ENCODE peak calls at places on chromosomes 1 and 21, in six cellular contexts. E, K, O, N, F and Y are unnamed samples.

GRCh38 chr1:1415751-1416150 is 5.3 kb downstream of the ANKRD65 start:
- DNase-seq in O (no peak), K (no peak), E (no peak), F (no peak), N (no peak), Y (no peak)

GRCh38 chr1:6580588-6581270 is 935 bp downstream of the ZBTB48 start:
- DNase-seq in F (no peak), K (no peak), N (peak; percentile 62), O (no peak), E (no peak), Y (peak; percentile 41)

GRCh38 chr1:7301346-7301993 is 469.6 kb upstream of the VAMP3 start:
- DNase-seq in O (no peak), K (no peak), E (no peak), N (peak; percentile 39), F (no peak), Y (no peak)

GRCh38 chr1:92837062-92837461 is 5.2 kb downstream of the RPL5 start:
- DNase-seq in K (no peak), F (no peak), E (no peak), N (peak; percentile 66), O (no peak), Y (no peak)

GRCh38 chr1:161730050-161730564 is 8.8 kb downstream of the FCRLB start:
- DNase-seq in N (peak; percentile 85), O (no peak), K (no peak), E (no peak), F (no peak), Y (no peak)

GRCh38 chr1:16181887-16182719 is 26.2 kb upstream of the EPHA2 start:
- DNase-seq in K (no peak), F (peak; percentile 93), E (no peak), N (peak; percentile 96), O (peak; percentile 58), Y (peak; percentile 95)

GRCh38 chr1:152906023-152906565 is 2.3 kb upstream of the IVL start:
- DNase-seq in E (no peak), F (no peak), O (no peak), N (peak; percentile 97), K (no peak), Y (no peak)

GRCh38 chr1:92705456-92705855 is 79.5 kb downstream of the EVI5 start:
- DNase-seq in O (no peak), N (peak; percentile 1), F (no peak), E (no peak), K (no peak), Y (no peak)

GRCh38 chr1:183996036-183996376 is 41.5 kb downstream of the COLGALT2 start:
- DNase-seq in F (no peak), E (no peak), K (no peak), N (no peak), O (no peak), Y (no peak)

GRCh38 chr1:34060331-34060730 is 104.7 kb downstream of the CSMD2 start:
- DNase-seq in F (no peak), K (no peak), O (no peak), E (no peak), N (no peak), Y (no peak)

GRCh38 chr1:58755468-58755872 is 28.4 kb downstream of the JUN start:
- DNase-seq in E (peak; percentile 78), K (peak; percentile 55), F (peak; percentile 87), N (peak; percentile 99), O (no peak), Y (peak; percentile 92)

GRCh38 chr21:33212159-33212851 is 17.4 kb upstream of the IFNAR2 start:
- DNase-seq in N (peak; percentile 53), K (peak; percentile 32), O (no peak), E (peak; percentile 86), F (no peak), Y (peak; percentile 25)

GRCh38 chr1:44547361-44547760 is 126.9 kb downstream of the TMEM53 start:
- DNase-seq in F (peak; percentile 10), E (no peak), N (no peak), O (no peak), K (no peak), Y (no peak)

GRCh38 chr1:38009088-38009840 is 3.3 kb upstream of the UTP11 start:
- DNase-seq in N (peak; percentile 85), F (peak; percentile 35), O (no peak), K (peak; percentile 51), E (peak; percentile 32), Y (peak; percentile 36)

GRCh38 chr1:153358691-153358975 is 979 bp downstream of the S100A9 start:
- DNase-seq in N (no peak), K (no peak), O (no peak), E (no peak), F (no peak), Y (no peak)

GRCh38 chr1:110600716-110601115 is 5.4 kb downstream of the KCNA2 start:
- DNase-seq in F (no peak), O (no peak), K (no peak), E (no peak), N (no peak), Y (no peak)

GRCh38 chr1:92998829-92999228 is 37.6 kb upstream of the DIPK1A start:
- DNase-seq in K (no peak), F (no peak), E (no peak), N (no peak), O (no peak), Y (no peak)

GRCh38 chr1:212287261-212287895 is 2.2 kb downstream of the PPP2R5A start:
- DNase-seq in N (peak; percentile 8), K (no peak), F (no peak), E (no peak), O (no peak), Y (peak; percentile 19)
- H3K4me1 ChIP-seq in N (peaks cover 32% of the 10 kb centered on the region), K (peaks cover 54% of the 10 kb centered on the region), F (peaks cover 9% of the 10 kb centered on the region), E (peaks cover 64% of the 10 kb centered on the region), O (peaks cover 7% of the 10 kb centered on the region), Y (peaks cover 43% of the 10 kb centered on the region)

GRCh38 chr1:19483261-19483660 is 2.1 kb downstream of the CAPZB start:
- DNase-seq in E (no peak), N (no peak), O (no peak), F (no peak), K (no peak), Y (no peak)

GRCh38 chr1:19484338-19484792 is 974 bp downstream of the CAPZB start:
- DNase-seq in K (no peak), N (peak; percentile 64), E (peak; percentile 17), F (peak; percentile 80), O (no peak), Y (peak; percentile 53)

GRCh38 chr1:19484793-19485361 is 462 bp downstream of the CAPZB start:
- DNase-seq in F (peak; percentile 80), O (no peak), N (peak; percentile 73), E (no peak), K (no peak), Y (peak; percentile 54)

GRCh38 chr1:19483691-19484090 is 1.6 kb downstream of the CAPZB start:
- DNase-seq in O (no peak), K (no peak), N (no peak), F (no peak), E (no peak), Y (no peak)

GRCh38 chr1:19485362-19486187 is at the start of gene CAPZB:
- DNase-seq in O (no peak), F (peak; percentile 99), K (peak; percentile 93), E (peak; percentile 94), N (peak; percentile 97), Y (peak; percentile 97)
- H3K4me1 ChIP-seq in O (peaks cover 41% of the 10 kb centered on the region), F (no peaks in the 10 kb centered on the region), K (peaks cover 59% of the 10 kb centered on the region), E (peaks cover 47% of the 10 kb centered on the region), N (peaks cover 51% of the 10 kb centered on the region), Y (peaks cover 42% of the 10 kb centered on the region)

GRCh38 chr1:94120983-94121382 is at the start of gene ABCA4:
- DNase-seq in E (no peak), K (no peak), F (no peak), N (no peak), O (no peak), Y (no peak)
- H3K4me1 ChIP-seq in E (no peaks in the 10 kb centered on the region), K (no peaks in the 10 kb centered on the region), F (peaks cover 2% of the 10 kb centered on the region), N (peaks cover 12% of the 10 kb centered on the region), O (peaks cover 14% of the 10 kb centered on the region), Y (peaks cover 29% of the 10 kb centered on the region)

GRCh38 chr1:32351859-32352745 is 10.2 kb downstream of the FAM229A start:
- DNase-seq in F (no peak), E (no peak), N (peak; percentile 73), O (no peak), K (no peak), Y (peak; percentile 80)
- H3K4me1 ChIP-seq in F (no peaks in the 10 kb centered on the region), E (peaks cover 20% of the 10 kb centered on the region), N (peaks cover 27% of the 10 kb centered on the region), O (peaks cover 2% of the 10 kb centered on the region), K (peaks cover 30% of the 10 kb centered on the region), Y (peaks cover 27% of the 10 kb centered on the region)

GRCh38 chr21:38486221-38486620 is 12.1 kb downstream of the ERG start:
- DNase-seq in K (no peak), E (no peak), O (no peak), F (no peak), N (peak; percentile 83), Y (peak; percentile 47)
- H3K4me1 ChIP-seq in K (no peaks in the 10 kb centered on the region), E (no peaks in the 10 kb centered on the region), O (peaks cover 10% of the 10 kb centered on the region), F (peaks cover 21% of the 10 kb centered on the region), N (peaks cover 28% of the 10 kb centered on the region), Y (peaks cover 7% of the 10 kb centered on the region)

DNA sequence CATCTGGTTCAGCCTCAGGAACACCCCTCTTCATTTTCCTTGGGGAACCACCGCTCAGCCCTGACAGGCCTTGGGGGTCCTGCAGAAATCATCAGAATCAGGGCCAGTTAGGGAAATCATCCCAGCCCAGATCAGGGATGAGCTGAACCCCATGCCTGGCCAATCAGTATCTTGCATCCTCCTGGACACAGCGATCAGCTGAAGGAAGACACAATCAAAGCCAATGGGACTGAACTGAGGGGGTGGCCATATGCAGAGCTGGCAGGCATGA is 395.4 kb downstream of the MATN1 start:
- DNase-seq in E (no peak), F (no peak), K (no peak), O (no peak), N (no peak), Y (no peak)
- H3K4me1 ChIP-seq in E (no peaks in the 10 kb centered on the region), F (no peaks in the 10 kb centered on the region), K (no peaks in the 10 kb centered on the region), O (no peaks in the 10 kb centered on the region), N (no peaks in the 10 kb centered on the region), Y (no peaks in the 10 kb centered on the region)

GRCh38 chr1:27445177-27445936 is 44.6 kb downstream of the WASF2 start:
- DNase-seq in O (no peak), K (no peak), F (no peak), N (peak; percentile 38), E (no peak), Y (no peak)

GRCh38 chr1:27447399-27447798 is 42.6 kb downstream of the WASF2 start:
- DNase-seq in F (no peak), O (no peak), N (no peak), K (no peak), E (no peak), Y (no peak)

GRCh38 chr1:27447883-27448282 is 42.1 kb downstream of the WASF2 start:
- DNase-seq in F (no peak), K (no peak), E (no peak), N (no peak), O (no peak), Y (no peak)

GRCh38 chr1:27446491-27447020 is 43.4 kb downstream of the WASF2 start:
- DNase-seq in N (no peak), K (no peak), E (no peak), O (no peak), F (no peak), Y (no peak)

GRCh38 chr1:27444632-27445031 is 45.3 kb downstream of the WASF2 start:
- DNase-seq in E (no peak), K (no peak), N (no peak), F (no peak), O (no peak), Y (no peak)
- H3K4me1 ChIP-seq in E (no peaks in the 10 kb centered on the region), K (peaks cover 20% of the 10 kb centered on the region), N (peaks cover 8% of the 10 kb centered on the region), F (peaks cover 4% of the 10 kb centered on the region), O (no peaks in the 10 kb centered on the region), Y (peaks cover 11% of the 10 kb centered on the region)

GRCh38 chr1:61285371-61285885 is 203.1 kb downstream of the NFIA start:
- DNase-seq in F (no peak), O (no peak), K (no peak), N (peak; percentile 29), E (no peak), Y (no peak)
- H3K4me1 ChIP-seq in F (peaks cover 21% of the 10 kb centered on the region), O (peaks cover 10% of the 10 kb centered on the region), K (no peaks in the 10 kb centered on the region), N (peaks cover 29% of the 10 kb centered on the region), E (no peaks in the 10 kb centered on the region), Y (peaks cover 28% of the 10 kb centered on the region)